ENCODE peak calls at places on chromosomes 3 and 15, in seven cellular contexts. O, U, L, A, Z, H and J are unnamed samples.

GRCh38 chr3:49647741-49648140 is 26.4 kb upstream of the APEH start:
- DNase-seq in O (no peak), U (no peak), L (no peak), A (no peak), Z (no peak), H (peak; percentile 19), J (peak; percentile 30)

GRCh38 chr3:133983126-133983525 is 46.6 kb downstream of the SLCO2A1 start:
- DNase-seq in O (no peak), U (no peak), L (no peak), A (no peak), Z (no peak), H (no peak), J (no peak)

GRCh38 chr3:53753518-53754183 is 92.6 kb downstream of the CHDH start:
- DNase-seq in O (no peak), U (no peak), L (no peak), A (no peak), Z (no peak), H (no peak), J (no peak)

GRCh38 chr3:58864480-58864879 is 185.3 kb downstream of the CFAP20DC start:
- DNase-seq in O (no peak), U (no peak), L (no peak), A (no peak), Z (no peak), H (no peak), J (no peak)

GRCh38 chr3:156471431-156471830 is 83.5 kb downstream of the SSR3 start:
- DNase-seq in O (no peak), U (no peak), L (no peak), A (no peak), Z (no peak), H (peak; percentile 43), J (no peak)

GRCh38 chr3:111229301-111229700 is 157.7 kb downstream of the NECTIN3 start:
- DNase-seq in O (no peak), U (no peak), L (no peak), A (no peak), Z (no peak), H (no peak), J (no peak)

GRCh38 chr3:159855599-159856495 is 132.8 kb upstream of the IL12A start:
- DNase-seq in O (no peak), U (no peak), L (peak; percentile 26), A (no peak), Z (no peak), H (peak; percentile 41), J (peak; percentile 62)

GRCh38 chr15:41501191-41501917 is 7.7 kb downstream of the ITPKA start:
- DNase-seq in O (no peak), U (no peak), L (no peak), A (peak; percentile 71), Z (peak; percentile 59), H (peak; percentile 37), J (no peak)

GRCh38 chr3:168249539-168250414 is 154.1 kb upstream of the GOLIM4 start:
- DNase-seq in O (peak; percentile 12), U (no peak), L (peak; percentile 57), A (peak; percentile 90), Z (peak; percentile 88), H (peak; percentile 81), J (peak; percentile 69)

GRCh38 chr15:72604794-72605193 is 49.7 kb upstream of the GOLGA6B start:
- DNase-seq in O (no peak), U (no peak), L (no peak), A (no peak), Z (no peak), H (no peak), J (peak; percentile 7)

GRCh38 chr3:4977001-4977888 is 2.0 kb upstream of the BHLHE40 start:
- DNase-seq in O (no peak), U (no peak), L (peak; percentile 58), A (peak; percentile 91), Z (peak; percentile 75), H (peak; percentile 86), J (peak; percentile 93)

GRCh38 chr3:149621218-149622005 is 36.4 kb downstream of the WWTR1 start:
- DNase-seq in O (peak; percentile 57), U (no peak), L (peak; percentile 76), A (no peak), Z (no peak), H (peak; percentile 97), J (peak; percentile 92)

GRCh38 chr3:126582286-126582685 is 23.6 kb upstream of the C3orf22 start:
- DNase-seq in O (no peak), U (no peak), L (no peak), A (no peak), Z (no peak), H (no peak), J (no peak)

GRCh38 chr15:53962646-53963561 is 15.3 kb upstream of the UNC13C start:
- DNase-seq in O (no peak), U (no peak), L (no peak), A (no peak), Z (no peak), H (no peak), J (peak; percentile 23)
- TF ChIP-seq CTCF in O (no peak), U (peak; percentile 27), L (peak; percentile 56), A (peak; percentile 40), Z (peak; percentile 14), H (no peak), J (peak; percentile 67)

GRCh38 chr3:41101231-41101630 is 98.1 kb upstream of the CTNNB1 start:
- DNase-seq in O (no peak), U (no peak), L (no peak), A (no peak), Z (no peak), H (no peak), J (no peak)
- TF ChIP-seq CTCF in O (no peak), U (no peak), L (no peak), A (no peak), Z (no peak), H (no peak), J (no peak)

GRCh38 chr3:11653298-11654055 is 9.8 kb upstream of the VGLL4 start:
- DNase-seq in O (no peak), U (no peak), L (no peak), A (no peak), Z (no peak), H (no peak), J (no peak)
- TF ChIP-seq CTCF in O (no peak), U (no peak), L (peak; percentile 27), A (no peak), Z (no peak), H (peak; percentile 3), J (peak; percentile 21)

GRCh38 chr15:81166949-81167816 is 29.5 kb upstream of the IL16 start:
- DNase-seq in O (no peak), U (no peak), L (no peak), A (no peak), Z (no peak), H (no peak), J (no peak)

GRCh38 chr15:81161215-81161673 is 27.2 kb downstream of the CFAP161 start:
- DNase-seq in O (no peak), U (no peak), L (no peak), A (no peak), Z (peak; percentile 36), H (no peak), J (no peak)

GRCh38 chr15:81161851-81162250 is 27.8 kb downstream of the CFAP161 start:
- DNase-seq in O (no peak), U (no peak), L (no peak), A (no peak), Z (no peak), H (no peak), J (no peak)

GRCh38 chr15:81165565-81165964 is 31.1 kb upstream of the IL16 start:
- DNase-seq in O (no peak), U (no peak), L (no peak), A (no peak), Z (no peak), H (peak; percentile 23), J (no peak)

GRCh38 chr15:81163961-81164800 is 30.1 kb downstream of the CFAP161 start:
- DNase-seq in O (peak; percentile 75), U (no peak), L (peak; percentile 67), A (no peak), Z (peak; percentile 36), H (peak; percentile 91), J (peak; percentile 93)
- TF ChIP-seq CTCF in O (peak; percentile 41), U (no peak), L (no peak), A (no peak), Z (no peak), H (peak; percentile 14), J (peak; percentile 49)

GRCh38 chr3:98573231-98573728 is 20.1 kb downstream of the CPOX start:
- DNase-seq in O (no peak), U (no peak), L (no peak), A (no peak), Z (no peak), H (no peak), J (peak; percentile 65)
- TF ChIP-seq CTCF in O (peak; percentile 36), U (peak; percentile 26), L (peak; percentile 80), A (peak; percentile 33), Z (peak; percentile 30), H (peak; percentile 34), J (peak; percentile 57)

GRCh38 chr3:186790261-186790981 is 7.0 kb downstream of the EIF4A2 start:
- DNase-seq in O (no peak), U (no peak), L (peak; percentile 57), A (no peak), Z (no peak), H (peak; percentile 63), J (peak; percentile 49)
- TF ChIP-seq CTCF in O (no peak), U (no peak), L (peak; percentile 54), A (no peak), Z (no peak), H (no peak), J (peak; percentile 20)

DNA sequence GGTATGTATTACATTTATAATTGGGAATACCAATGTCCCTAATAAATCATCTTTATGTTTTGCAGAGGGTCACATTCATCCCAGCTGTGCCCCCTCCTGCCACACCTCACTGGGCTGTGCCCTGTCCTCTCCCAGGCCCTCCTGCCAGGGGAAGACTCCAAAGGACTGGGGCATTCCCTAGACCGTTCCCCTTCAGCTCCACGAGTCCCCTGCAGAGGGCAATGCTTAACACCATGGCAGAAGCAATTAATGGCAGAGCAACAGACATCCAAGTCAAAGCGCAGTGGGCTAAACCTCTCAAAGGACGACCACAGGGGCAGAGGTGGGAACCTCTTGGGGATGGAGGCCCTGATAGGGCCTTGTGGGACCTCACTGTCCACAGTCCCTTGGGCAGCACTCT is 71.3 kb upstream of the SEC13 start:
- DNase-seq in O (no peak), U (no peak), L (no peak), A (no peak), Z (no peak), H (no peak), J (peak; percentile 20)
- TF ChIP-seq CTCF in O (no peak), U (no peak), L (peak; percentile 35), A (no peak), Z (no peak), H (no peak), J (peak; percentile 46)